ENCODE peak calls at places on chromosomes 5 and 9, in seven cellular contexts. C is naive thymus-derived CD8-positive, alpha-beta T cell; I is SK-MEL-5; R is sciatic nerve; E is T47D; Y is Daoy; U is iris pigment epithelial cell. W is an unnamed sample.
A peak's percentile ranks its signal among the peaks of the same experiment; 100 is the strongest.

GRCh38 chr5:177131019-177131320 is 2.6 kb upstream of the NSD1 start:
- DNase-seq in C (no peak), I (no peak), R (no peak), E (no peak), Y (no peak), U (no peak), W (no peak)

GRCh38 chr9:70421020-70421271 is 6.5 kb upstream of the KLF9 start:
- DNase-seq in C (no peak), I (no peak), R (no peak), E (no peak), Y (no peak), U (no peak), W (no peak)

GRCh38 chr5:2582507-2582906 is 169.0 kb downstream of the IRX2 start:
- DNase-seq in C (no peak), I (no peak), R (no peak), E (no peak), Y (no peak), U (no peak), W (no peak)

GRCh38 chr5:138503487-138504270 is 38.4 kb downstream of the EGR1 start:
- DNase-seq in C (no peak), I (peak; percentile 74), R (no peak), E (peak; percentile 68), Y (peak; percentile 63), U (peak; percentile 64), W (peak; percentile 63)

GRCh38 chr5:68431181-68431580 is 215.6 kb downstream of the PIK3R1 start:
- DNase-seq in C (no peak), I (no peak), R (no peak), E (no peak), Y (no peak), U (no peak), W (no peak)

GRCh38 chr9:126754436-126755324 is 50.2 kb upstream of the ZBTB43 start:
- DNase-seq in C (no peak), I (no peak), R (no peak), E (no peak), Y (no peak), U (no peak), W (no peak)

GRCh38 chr5:174572591-174572990 is 151.8 kb upstream of the MSX2 start:
- DNase-seq in C (no peak), I (no peak), R (no peak), E (no peak), Y (peak; percentile 41), U (no peak), W (no peak)

GRCh38 chr9:35380016-35380415 is 109.9 kb upstream of the RUSC2 start:
- DNase-seq in C (no peak), I (no peak), R (no peak), E (no peak), Y (no peak), U (no peak), W (no peak)

GRCh38 chr5:150999704-151000452 is 20.5 kb upstream of the GPX3 start:
- DNase-seq in C (no peak), I (no peak), R (peak; percentile 82), E (no peak), Y (no peak), U (peak; percentile 55), W (no peak)

GRCh38 chr9:134944351-134944802 is 26.7 kb upstream of the FCN1 start:
- DNase-seq in C (no peak), I (no peak), R (no peak), E (no peak), Y (no peak), U (no peak), W (no peak)

GRCh38 chr9:78121488-78121887 is 89.9 kb upstream of the GNAQ start:
- DNase-seq in C (peak; percentile 27), I (peak; percentile 81), R (peak; percentile 82), E (peak; percentile 5), Y (peak; percentile 54), U (peak; percentile 56), W (peak; percentile 32)

GRCh38 chr9:126113756-126114408 is 212.7 kb upstream of the MVB12B start:
- DNase-seq in C (no peak), I (no peak), R (peak; percentile 34), E (no peak), Y (no peak), U (no peak), W (no peak)

GRCh38 chr9:131276107-131276888 is at the start of gene FAM78A:
- DNase-seq in C (peak; percentile 36), I (peak; percentile 14), R (no peak), E (no peak), Y (no peak), U (peak; percentile 13), W (peak; percentile 76)

GRCh38 chr5:2185646-2186471 is 303.1 kb upstream of the IRX4 start:
- DNase-seq in C (no peak), I (no peak), R (no peak), E (no peak), Y (peak; percentile 2), U (no peak), W (no peak)

GRCh38 chr9:90219548-90220118 is 423.0 kb downstream of the DIRAS2 start:
- DNase-seq in C (peak; percentile 16), I (peak; percentile 46), R (no peak), E (no peak), Y (peak; percentile 17), U (no peak), W (peak; percentile 6)

GRCh38 chr5:116313366-116313765 is 228.5 kb downstream of the COMMD10 start:
- DNase-seq in C (no peak), I (no peak), R (no peak), E (no peak), Y (no peak), U (no peak), W (no peak)

GRCh38 chr5:38938424-38938823 is 92.6 kb downstream of the OSMR start:
- DNase-seq in C (no peak), I (no peak), R (no peak), E (no peak), Y (no peak), U (peak; percentile 41), W (no peak)

GRCh38 chr9:80968611-80969010 is 720.7 kb downstream of the TLE1 start:
- DNase-seq in C (no peak), I (no peak), R (no peak), E (no peak), Y (peak; percentile 26), U (peak; percentile 92), W (no peak)

GRCh38 chr9:31210982-31211570 is 1173.4 kb upstream of the ACO1 start:
- DNase-seq in C (no peak), I (no peak), R (peak; percentile 49), E (no peak), Y (peak; percentile 0), U (no peak), W (no peak)

GRCh38 chr5:91499943-91500531 is 116.9 kb upstream of the ARRDC3 start:
- DNase-seq in C (no peak), I (peak; percentile 78), R (no peak), E (peak; percentile 16), Y (peak; percentile 28), U (peak; percentile 51), W (peak; percentile 20)

GRCh38 chr9:1285526-1285925 is 235.4 kb downstream of the DMRT2 start:
- DNase-seq in C (no peak), I (no peak), R (no peak), E (no peak), Y (no peak), U (no peak), W (no peak)

GRCh38 chr9:137970686-137971476 is 93.3 kb downstream of the CACNA1B start:
- DNase-seq in C (no peak), I (no peak), R (peak; percentile 39), E (no peak), Y (no peak), U (no peak), W (no peak)

GRCh38 chr5:37724395-37725125 is 115.3 kb downstream of the GDNF start:
- DNase-seq in C (no peak), I (no peak), R (no peak), E (no peak), Y (peak; percentile 87), U (peak; percentile 22), W (no peak)

GRCh38 chr9:69476016-69476415 is 151.0 kb downstream of the ENTREP1 start:
- DNase-seq in C (no peak), I (peak; percentile 36), R (no peak), E (no peak), Y (no peak), U (no peak), W (no peak)

GRCh38 chr5:179837076-179838011 is 16.6 kb downstream of the SQSTM1 start:
- DNase-seq in C (no peak), I (no peak), R (no peak), E (no peak), Y (no peak), U (no peak), W (no peak)

GRCh38 chr9:35555246-35555701 is 49.8 kb upstream of the TESK1 start:
- DNase-seq in C (no peak), I (no peak), R (no peak), E (no peak), Y (no peak), U (no peak), W (no peak)

GRCh38 chr5:93785475-93785874 is 44.1 kb upstream of the POU5F2 start:
- DNase-seq in C (no peak), I (no peak), R (no peak), E (no peak), Y (no peak), U (no peak), W (no peak)

GRCh38 chr5:142977363-142978051 is 207.3 kb downstream of the ARHGAP26 start:
- DNase-seq in C (no peak), I (no peak), R (no peak), E (no peak), Y (peak; percentile 91), U (peak; percentile 98), W (no peak)